ENCODE peak calls at places on chromosomes 12 and 14, in eight cellular contexts. X is AG09319; W is SJSA1; U is A549; N is occipital lobe; A is GM23248; J is activated CD4-positive, alpha-beta T cell treated with anti-CD3 and anti-CD28 coated beads, Interleukin-2, amount 10 ng/mL, durations not matched to agents 7 days and 5 days; I is GM13977. Z is an unnamed sample.

GRCh38 chr12:122951406-122951805 is 14.9 kb downstream of the ABCB9 start:
- DNase-seq in X (no peak), W (no peak), U (peak), N (no peak), A (peak), J (no peak), I (no peak), Z (peak)

GRCh38 chr12:50425859-50426258 is 25.2 kb downstream of the LARP4 start:
- DNase-seq in X (no peak), W (no peak), U (no peak), N (no peak), A (no peak), J (no peak), I (no peak), Z (no peak)

GRCh38 chr14:57845802-57846531 is 19.9 kb downstream of the SLC35F4 start:
- DNase-seq in X (no peak), W (no peak), U (no peak), N (no peak), A (peak), J (no peak), I (no peak), Z (no peak)

GRCh38 chr14:30840086-30840779 is 34.1 kb upstream of the COCH start:
- DNase-seq in X (no peak), W (no peak), U (no peak), N (no peak), A (no peak), J (no peak), I (no peak), Z (no peak)

GRCh38 chr14:59537476-59537875 is 39.1 kb downstream of the CCDC175 start:
- DNase-seq in X (no peak), W (no peak), U (no peak), N (no peak), A (no peak), J (no peak), I (no peak), Z (no peak)

GRCh38 chr14:97850886-97851285 is 1053.7 kb downstream of the VRK1 start:
- DNase-seq in X (no peak), W (no peak), U (no peak), N (no peak), A (no peak), J (no peak), I (no peak), Z (no peak)

GRCh38 chr14:95339301-95339865 is 19.7 kb upstream of the CLMN start:
- DNase-seq in X (no peak), W (no peak), U (no peak), N (no peak), A (no peak), J (no peak), I (no peak), Z (no peak)

GRCh38 chr12:19804737-19805136 is 365.4 kb downstream of the AEBP2 start:
- DNase-seq in X (no peak), W (no peak), U (no peak), N (no peak), A (no peak), J (no peak), I (no peak), Z (no peak)

GRCh38 chr14:94542111-94542810 is 19.0 kb upstream of the SERPINA4 start:
- DNase-seq in X (no peak), W (no peak), U (no peak), N (no peak), A (peak), J (no peak), I (no peak), Z (no peak)

GRCh38 chr12:50201987-50202521 is 34.9 kb upstream of the CERS5 start:
- DNase-seq in X (no peak), W (peak), U (peak), N (no peak), A (peak), J (no peak), I (no peak), Z (no peak)

GRCh38 chr12:58139894-58140293 is 198.5 kb downstream of the ATP23 start:
- DNase-seq in X (no peak), W (no peak), U (no peak), N (no peak), A (no peak), J (no peak), I (no peak), Z (no peak)

GRCh38 chr12:48998497-48999353 is 450 bp downstream of the DDN start:
- DNase-seq in X (no peak), W (no peak), U (peak), N (no peak), A (peak), J (no peak), I (peak), Z (peak)

GRCh38 chr12:115984607-115985006 is 292.9 kb downstream of the MED13L start:
- DNase-seq in X (no peak), W (no peak), U (no peak), N (no peak), A (no peak), J (no peak), I (no peak), Z (no peak)

GRCh38 chr14:75063491-75064204 is at the start of gene ACYP1:
- DNase-seq in X (peak), W (peak), U (peak), N (peak), A (peak), J (peak), I (peak), Z (peak)

GRCh38 chr14:31205681-31206535 is 1.7 kb downstream of the HECTD1 start:
- DNase-seq in X (peak), W (peak), U (peak), N (no peak), A (peak), J (peak), I (no peak), Z (peak)

GRCh38 chr14:99513183-99513694 is 32.0 kb downstream of the CCNK start:
- DNase-seq in X (no peak), W (no peak), U (no peak), N (no peak), A (no peak), J (no peak), I (no peak), Z (no peak)

GRCh38 chr14:52033131-52033642 is 35.7 kb downstream of the NID2 start:
- DNase-seq in X (peak), W (peak), U (no peak), N (no peak), A (peak), J (no peak), I (no peak), Z (no peak)

GRCh38 chr12:128910629-128911028 is 57.4 kb downstream of the GLT1D1 start:
- DNase-seq in X (no peak), W (no peak), U (no peak), N (no peak), A (no peak), J (no peak), I (no peak), Z (no peak)

GRCh38 chr12:20492251-20492728 is 124.0 kb downstream of the PDE3A start:
- DNase-seq in X (no peak), W (peak), U (peak), N (no peak), A (peak), J (no peak), I (no peak), Z (peak)

GRCh38 chr12:100995201-100995600 is 200.6 kb downstream of the ANO4 start:
- DNase-seq in X (no peak), W (peak), U (no peak), N (no peak), A (peak), J (no peak), I (peak), Z (no peak)

GRCh38 chr12:4780624-4781023 is 60.4 kb downstream of the GALNT8 start:
- DNase-seq in X (no peak), W (no peak), U (no peak), N (no peak), A (no peak), J (no peak), I (no peak), Z (no peak)